ENCODE peak calls at places on chromosomes 3 and 15, in ten cellular contexts. One of them, this sample, is unnamed.

GRCh38 chr3:49469876-49470713 is at the start of gene DAG1:
- DNase-seq in H9: peak; percentile 97
- DNase-seq in NCI-H510A treated with DMSO at 0.1 percent for 48 hours: peak; percentile 75
- DNase-seq in amygdala: peak; percentile 94
- DNase-seq in heart left ventricle: peak; percentile 99
- DNase-seq in naive thymus-derived CD8-positive, alpha-beta T cell: peak; percentile 92
- DNase-seq in aorta: peak; percentile 98
- DNase-seq in BE2C: peak; percentile 93
- DNase-seq in NCI-H1092: peak; percentile 90
- DNase-seq in transverse colon: peak; percentile 99
- DNase-seq in this sample: peak; percentile 94

GRCh38 chr15:38660726-38661125 is 96.1 kb upstream of the RASGRP1 start:
- DNase-seq in H9: no peak
- DNase-seq in BE2C: no peak
- DNase-seq in transverse colon: no peak
- DNase-seq in naive thymus-derived CD8-positive, alpha-beta T cell: no peak
- DNase-seq in aorta: no peak
- DNase-seq in heart left ventricle: no peak
- DNase-seq in NCI-H1092: no peak
- DNase-seq in NCI-H510A treated with DMSO at 0.1 percent for 48 hours: no peak
- DNase-seq in amygdala: no peak
- DNase-seq in this sample: no peak

GRCh38 chr3:11847607-11848006 is 922 bp upstream of the TAMM41 start:
- DNase-seq in NCI-H510A treated with DMSO at 0.1 percent for 48 hours: no peak
- DNase-seq in transverse colon: no peak
- DNase-seq in aorta: no peak
- DNase-seq in heart left ventricle: no peak
- DNase-seq in BE2C: no peak
- DNase-seq in NCI-H1092: no peak
- DNase-seq in H9: no peak
- DNase-seq in amygdala: no peak
- DNase-seq in naive thymus-derived CD8-positive, alpha-beta T cell: no peak
- DNase-seq in this sample: no peak

GRCh38 chr3:11379824-11380281 is 107.7 kb downstream of the ATG7 start:
- DNase-seq in heart left ventricle: no peak
- DNase-seq in NCI-H1092: no peak
- DNase-seq in H9: no peak
- DNase-seq in NCI-H510A treated with DMSO at 0.1 percent for 48 hours: no peak
- DNase-seq in amygdala: no peak
- DNase-seq in transverse colon: no peak
- DNase-seq in naive thymus-derived CD8-positive, alpha-beta T cell: no peak
- DNase-seq in BE2C: no peak
- DNase-seq in aorta: no peak
- DNase-seq in this sample: no peak

GRCh38 chr3:56940331-56940730 is 120.1 kb upstream of the SPATA12 start:
- DNase-seq in naive thymus-derived CD8-positive, alpha-beta T cell: no peak
- DNase-seq in NCI-H1092: no peak
- DNase-seq in BE2C: no peak
- DNase-seq in amygdala: no peak
- DNase-seq in NCI-H510A treated with DMSO at 0.1 percent for 48 hours: no peak
- DNase-seq in H9: no peak
- DNase-seq in transverse colon: no peak
- DNase-seq in heart left ventricle: no peak
- DNase-seq in aorta: no peak
- DNase-seq in this sample: no peak

GRCh38 chr3:177982034-177982433 is 554.2 kb upstream of the KCNMB2 start:
- DNase-seq in BE2C: no peak
- DNase-seq in NCI-H1092: no peak
- DNase-seq in NCI-H510A treated with DMSO at 0.1 percent for 48 hours: no peak
- DNase-seq in naive thymus-derived CD8-positive, alpha-beta T cell: no peak
- DNase-seq in aorta: no peak
- DNase-seq in H9: no peak
- DNase-seq in amygdala: no peak
- DNase-seq in transverse colon: no peak
- DNase-seq in heart left ventricle: no peak
- DNase-seq in this sample: no peak

GRCh38 chr3:23685484-23686258 is 120.1 kb upstream of the UBE2E1 start:
- DNase-seq in amygdala: no peak
- DNase-seq in NCI-H1092: no peak
- DNase-seq in BE2C: peak; percentile 79
- DNase-seq in heart left ventricle: peak; percentile 61
- DNase-seq in NCI-H510A treated with DMSO at 0.1 percent for 48 hours: peak; percentile 15
- DNase-seq in transverse colon: peak; percentile 88
- DNase-seq in aorta: peak; percentile 89
- DNase-seq in naive thymus-derived CD8-positive, alpha-beta T cell: no peak
- DNase-seq in H9: no peak
- DNase-seq in this sample: no peak

GRCh38 chr3:179069762-179070390 is 1.7 kb downstream of the ZMAT3 start:
- DNase-seq in heart left ventricle: no peak
- DNase-seq in BE2C: no peak
- DNase-seq in transverse colon: no peak
- DNase-seq in aorta: no peak
- DNase-seq in NCI-H1092: no peak
- DNase-seq in naive thymus-derived CD8-positive, alpha-beta T cell: no peak
- DNase-seq in NCI-H510A treated with DMSO at 0.1 percent for 48 hours: no peak
- DNase-seq in amygdala: no peak
- DNase-seq in H9: no peak
- DNase-seq in this sample: no peak

GRCh38 chr3:174409085-174409743 is 449.9 kb upstream of the NAALADL2 start:
- DNase-seq in NCI-H510A treated with DMSO at 0.1 percent for 48 hours: no peak
- DNase-seq in BE2C: peak; percentile 22
- DNase-seq in H9: no peak
- DNase-seq in amygdala: no peak
- DNase-seq in transverse colon: no peak
- DNase-seq in NCI-H1092: no peak
- DNase-seq in aorta: no peak
- DNase-seq in naive thymus-derived CD8-positive, alpha-beta T cell: no peak
- DNase-seq in heart left ventricle: no peak
- DNase-seq in this sample: no peak

GRCh38 chr3:197801801-197802504 is 10.9 kb downstream of the LRCH3 start:
- DNase-seq in heart left ventricle: no peak
- DNase-seq in NCI-H1092: no peak
- DNase-seq in aorta: no peak
- DNase-seq in transverse colon: no peak
- DNase-seq in NCI-H510A treated with DMSO at 0.1 percent for 48 hours: peak; percentile 23
- DNase-seq in amygdala: no peak
- DNase-seq in H9: no peak
- DNase-seq in BE2C: peak; percentile 25
- DNase-seq in naive thymus-derived CD8-positive, alpha-beta T cell: peak; percentile 30
- DNase-seq in this sample: no peak

GRCh38 chr15:70127797-70128756 is 30.4 kb upstream of the TLE3 start:
- DNase-seq in NCI-H510A treated with DMSO at 0.1 percent for 48 hours: no peak
- DNase-seq in aorta: no peak
- DNase-seq in amygdala: no peak
- DNase-seq in NCI-H1092: no peak
- DNase-seq in transverse colon: no peak
- DNase-seq in heart left ventricle: no peak
- DNase-seq in naive thymus-derived CD8-positive, alpha-beta T cell: no peak
- DNase-seq in BE2C: no peak
- DNase-seq in H9: no peak
- DNase-seq in this sample: no peak

GRCh38 chr3:13559751-13560540 is 11.0 kb downstream of the FBLN2 start:
- DNase-seq in naive thymus-derived CD8-positive, alpha-beta T cell: no peak
- DNase-seq in BE2C: no peak
- DNase-seq in NCI-H1092: no peak
- DNase-seq in NCI-H510A treated with DMSO at 0.1 percent for 48 hours: no peak
- DNase-seq in heart left ventricle: peak; percentile 62
- DNase-seq in H9: no peak
- DNase-seq in transverse colon: no peak
- DNase-seq in aorta: no peak
- DNase-seq in amygdala: no peak
- DNase-seq in this sample: no peak

GRCh38 chr3:43770426-43771103 is 79.8 kb downstream of the ABHD5 start:
- DNase-seq in transverse colon: peak; percentile 69
- DNase-seq in NCI-H1092: no peak
- DNase-seq in amygdala: no peak
- DNase-seq in BE2C: peak; percentile 84
- DNase-seq in heart left ventricle: peak; percentile 51
- DNase-seq in H9: no peak
- DNase-seq in aorta: peak; percentile 80
- DNase-seq in NCI-H510A treated with DMSO at 0.1 percent for 48 hours: no peak
- DNase-seq in naive thymus-derived CD8-positive, alpha-beta T cell: no peak
- DNase-seq in this sample: peak; percentile 25

GRCh38 chr15:100902436-100903190 is 16.5 kb upstream of the LRRK1 start:
- DNase-seq in H9: peak; percentile 10
- DNase-seq in heart left ventricle: peak; percentile 78
- DNase-seq in naive thymus-derived CD8-positive, alpha-beta T cell: no peak
- DNase-seq in amygdala: no peak
- DNase-seq in BE2C: peak; percentile 78
- DNase-seq in aorta: peak; percentile 83
- DNase-seq in transverse colon: peak; percentile 83
- DNase-seq in NCI-H1092: peak; percentile 58
- DNase-seq in NCI-H510A treated with DMSO at 0.1 percent for 48 hours: no peak
- DNase-seq in this sample: no peak

GRCh38 chr3:108554913-108555571 is 34.2 kb downstream of the CIP2A start:
- DNase-seq in BE2C: no peak
- DNase-seq in NCI-H1092: no peak
- DNase-seq in H9: no peak
- DNase-seq in transverse colon: no peak
- DNase-seq in aorta: no peak
- DNase-seq in NCI-H510A treated with DMSO at 0.1 percent for 48 hours: no peak
- DNase-seq in naive thymus-derived CD8-positive, alpha-beta T cell: no peak
- DNase-seq in amygdala: no peak
- DNase-seq in heart left ventricle: no peak
- DNase-seq in this sample: no peak

GRCh38 chr3:107061466-107061865 is 315.8 kb upstream of the CCDC54 start:
- DNase-seq in BE2C: no peak
- DNase-seq in H9: no peak
- DNase-seq in heart left ventricle: no peak
- DNase-seq in amygdala: no peak
- DNase-seq in naive thymus-derived CD8-positive, alpha-beta T cell: no peak
- DNase-seq in NCI-H1092: no peak
- DNase-seq in transverse colon: no peak
- DNase-seq in NCI-H510A treated with DMSO at 0.1 percent for 48 hours: no peak
- DNase-seq in aorta: no peak
- DNase-seq in this sample: no peak

GRCh38 chr3:127043041-127043641 is 60.2 kb downstream of the PLXNA1 start:
- DNase-seq in aorta: peak; percentile 66
- DNase-seq in NCI-H1092: no peak
- DNase-seq in NCI-H510A treated with DMSO at 0.1 percent for 48 hours: no peak
- DNase-seq in naive thymus-derived CD8-positive, alpha-beta T cell: no peak
- DNase-seq in amygdala: no peak
- DNase-seq in heart left ventricle: no peak
- DNase-seq in H9: peak; percentile 62
- DNase-seq in transverse colon: no peak
- DNase-seq in BE2C: peak; percentile 5
- DNase-seq in this sample: no peak

GRCh38 chr15:91469627-91470567 is 369.8 kb downstream of the SV2B start:
- DNase-seq in amygdala: no peak
- DNase-seq in NCI-H1092: no peak
- DNase-seq in heart left ventricle: no peak
- DNase-seq in aorta: no peak
- DNase-seq in BE2C: peak; percentile 38
- DNase-seq in transverse colon: peak; percentile 19
- DNase-seq in naive thymus-derived CD8-positive, alpha-beta T cell: peak; percentile 50
- DNase-seq in NCI-H510A treated with DMSO at 0.1 percent for 48 hours: no peak
- DNase-seq in H9: no peak
- DNase-seq in this sample: peak; percentile 55

GRCh38 chr3:67059443-67059842 is 61.3 kb downstream of the KBTBD8 start:
- DNase-seq in transverse colon: no peak
- DNase-seq in BE2C: no peak
- DNase-seq in NCI-H1092: no peak
- DNase-seq in heart left ventricle: no peak
- DNase-seq in aorta: no peak
- DNase-seq in H9: no peak
- DNase-seq in naive thymus-derived CD8-positive, alpha-beta T cell: no peak
- DNase-seq in NCI-H510A treated with DMSO at 0.1 percent for 48 hours: no peak
- DNase-seq in amygdala: no peak
- DNase-seq in this sample: no peak

GRCh38 chr15:82127581-82127980 is 81.8 kb upstream of the MEX3B start:
- DNase-seq in heart left ventricle: no peak
- DNase-seq in H9: no peak
- DNase-seq in NCI-H510A treated with DMSO at 0.1 percent for 48 hours: no peak
- DNase-seq in naive thymus-derived CD8-positive, alpha-beta T cell: no peak
- DNase-seq in transverse colon: no peak
- DNase-seq in aorta: no peak
- DNase-seq in NCI-H1092: no peak
- DNase-seq in BE2C: no peak
- DNase-seq in amygdala: no peak
- DNase-seq in this sample: no peak

GRCh38 chr3:107913671-107914070 is 177.2 kb downstream of the CD47 start:
- DNase-seq in BE2C: no peak
- DNase-seq in NCI-H510A treated with DMSO at 0.1 percent for 48 hours: no peak
- DNase-seq in naive thymus-derived CD8-positive, alpha-beta T cell: no peak
- DNase-seq in transverse colon: no peak
- DNase-seq in NCI-H1092: no peak
- DNase-seq in amygdala: no peak
- DNase-seq in aorta: no peak
- DNase-seq in heart left ventricle: no peak
- DNase-seq in H9: no peak
- DNase-seq in this sample: no peak

GRCh38 chr3:188421151-188421821 is 267.3 kb downstream of the LPP start:
- DNase-seq in aorta: no peak
- DNase-seq in amygdala: no peak
- DNase-seq in NCI-H510A treated with DMSO at 0.1 percent for 48 hours: no peak
- DNase-seq in NCI-H1092: no peak
- DNase-seq in H9: no peak
- DNase-seq in BE2C: no peak
- DNase-seq in heart left ventricle: no peak
- DNase-seq in naive thymus-derived CD8-positive, alpha-beta T cell: no peak
- DNase-seq in transverse colon: no peak
- DNase-seq in this sample: no peak

GRCh38 chr3:66450389-66451022 is 50.3 kb downstream of the LRIG1 start:
- DNase-seq in amygdala: peak; percentile 24
- DNase-seq in heart left ventricle: peak; percentile 78
- DNase-seq in transverse colon: peak; percentile 57
- DNase-seq in BE2C: no peak
- DNase-seq in naive thymus-derived CD8-positive, alpha-beta T cell: no peak
- DNase-seq in H9: no peak
- DNase-seq in NCI-H510A treated with DMSO at 0.1 percent for 48 hours: no peak
- DNase-seq in aorta: peak; percentile 64
- DNase-seq in NCI-H1092: no peak
- DNase-seq in this sample: no peak

GRCh38 chr3:8301977-8302589 is 199.5 kb upstream of the LMCD1 start:
- DNase-seq in heart left ventricle: no peak
- DNase-seq in transverse colon: no peak
- DNase-seq in NCI-H510A treated with DMSO at 0.1 percent for 48 hours: peak; percentile 70
- DNase-seq in aorta: no peak
- DNase-seq in BE2C: no peak
- DNase-seq in H9: no peak
- DNase-seq in naive thymus-derived CD8-positive, alpha-beta T cell: no peak
- DNase-seq in amygdala: no peak
- DNase-seq in NCI-H1092: no peak
- DNase-seq in this sample: no peak

GRCh38 chr15:27587810-27588209 is 511.3 kb downstream of the OCA2 start:
- DNase-seq in aorta: no peak
- DNase-seq in naive thymus-derived CD8-positive, alpha-beta T cell: no peak
- DNase-seq in NCI-H510A treated with DMSO at 0.1 percent for 48 hours: peak; percentile 31
- DNase-seq in H9: peak; percentile 95
- DNase-seq in BE2C: no peak
- DNase-seq in NCI-H1092: no peak
- DNase-seq in transverse colon: no peak
- DNase-seq in amygdala: no peak
- DNase-seq in heart left ventricle: no peak
- DNase-seq in this sample: no peak

GRCh38 chr3:25910997-25911396 is 121.1 kb downstream of the OXSM start:
- DNase-seq in amygdala: no peak
- DNase-seq in transverse colon: peak; percentile 44
- DNase-seq in aorta: peak; percentile 50
- DNase-seq in naive thymus-derived CD8-positive, alpha-beta T cell: no peak
- DNase-seq in heart left ventricle: no peak
- DNase-seq in BE2C: peak; percentile 11
- DNase-seq in NCI-H1092: no peak
- DNase-seq in NCI-H510A treated with DMSO at 0.1 percent for 48 hours: no peak
- DNase-seq in H9: peak; percentile 56
- DNase-seq in this sample: no peak

GRCh38 chr3:194324823-194325327 is 26.3 kb downstream of the CPN2 start:
- DNase-seq in aorta: no peak
- DNase-seq in BE2C: no peak
- DNase-seq in naive thymus-derived CD8-positive, alpha-beta T cell: no peak
- DNase-seq in NCI-H1092: no peak
- DNase-seq in amygdala: no peak
- DNase-seq in transverse colon: no peak
- DNase-seq in H9: no peak
- DNase-seq in NCI-H510A treated with DMSO at 0.1 percent for 48 hours: no peak
- DNase-seq in heart left ventricle: no peak
- DNase-seq in this sample: no peak

GRCh38 chr3:138850151-138850550 is 15.4 kb upstream of the PIK3CB start:
- DNase-seq in transverse colon: no peak
- DNase-seq in amygdala: no peak
- DNase-seq in NCI-H510A treated with DMSO at 0.1 percent for 48 hours: no peak
- DNase-seq in heart left ventricle: peak; percentile 39
- DNase-seq in BE2C: no peak
- DNase-seq in NCI-H1092: no peak
- DNase-seq in naive thymus-derived CD8-positive, alpha-beta T cell: no peak
- DNase-seq in aorta: no peak
- DNase-seq in H9: no peak
- DNase-seq in this sample: no peak